ENCODE peak calls at places on chromosomes 11 and 22, in eight cellular contexts. J is upper lobe of right lung; T is IMR-90; X is CD4-positive, alpha-beta memory T cell; C is CD8-positive, alpha-beta memory T cell; Z is fibroblast of lung; D is CD8-positive, alpha-beta T cell; M is hepatocyte. Q is an unnamed sample.
A peak's percentile ranks its signal among the peaks of the same experiment; 100 is the strongest.

GRCh38 chr11:61332266-61332822 is 561 bp downstream of the DDB1 start:
- DNase-seq in J (no peak), T (peak; percentile 36), X (peak; percentile 50), C (no peak), Z (peak; percentile 28), D (peak; percentile 16), M (peak; percentile 32), Q (peak; percentile 29)

GRCh38 chr11:32140121-32140520 is 49.2 kb downstream of the RCN1 start:
- DNase-seq in J (no peak), T (no peak), X (no peak), C (no peak), Z (no peak), D (no peak), M (no peak), Q (no peak)

GRCh38 chr11:33734441-33735165 is 1.6 kb downstream of the CD59 start:
- DNase-seq in J (peak; percentile 68), T (no peak), X (no peak), C (no peak), Z (peak; percentile 75), D (no peak), M (peak; percentile 25), Q (peak; percentile 71)

GRCh38 chr11:125990244-125990643 is 44.4 kb downstream of the VSIG10L2 start:
- DNase-seq in J (no peak), T (peak; percentile 67), X (no peak), C (no peak), Z (peak; percentile 86), D (no peak), M (no peak), Q (peak; percentile 77)

GRCh38 chr11:17629113-17629512 is 82.1 kb downstream of the OTOG start:
- DNase-seq in J (no peak), T (no peak), X (no peak), C (no peak), Z (no peak), D (no peak), M (no peak), Q (no peak)

GRCh38 chr22:17097062-17097461 is 12.3 kb downstream of the IL17RA start:
- DNase-seq in J (peak; percentile 12), T (no peak), X (no peak), C (no peak), Z (no peak), D (no peak), M (no peak), Q (no peak)

GRCh38 chr22:17980638-17981051 is 43.7 kb downstream of the MICAL3 start:
- DNase-seq in J (peak; percentile 70), T (peak; percentile 48), X (peak; percentile 63), C (peak; percentile 17), Z (no peak), D (peak; percentile 56), M (peak; percentile 73), Q (peak; percentile 56)

GRCh38 chr11:119424276-119424675 is 1.3 kb upstream of the THY1 start:
- DNase-seq in J (no peak), T (no peak), X (no peak), C (no peak), Z (no peak), D (no peak), M (no peak), Q (no peak)

GRCh38 chr11:41983458-41983857 is 524.0 kb upstream of the LRRC4C start:
- DNase-seq in J (no peak), T (no peak), X (no peak), C (no peak), Z (peak; percentile 49), D (no peak), M (no peak), Q (no peak)

GRCh38 chr22:49255741-49256318 is 571.8 kb downstream of the BRD1 start:
- DNase-seq in J (no peak), T (no peak), X (no peak), C (no peak), Z (no peak), D (no peak), M (no peak), Q (no peak)

GRCh38 chr11:110470716-110471115 is 41.0 kb downstream of the FDX1 start:
- DNase-seq in J (no peak), T (peak; percentile 73), X (no peak), C (no peak), Z (peak; percentile 60), D (no peak), M (no peak), Q (no peak)

GRCh38 chr22:25880524-25880923 is 138.5 kb downstream of the MYO18B start:
- DNase-seq in J (no peak), T (no peak), X (no peak), C (no peak), Z (no peak), D (no peak), M (no peak), Q (no peak)

GRCh38 chr11:441043-441417 is 781 bp downstream of the ANO9 start:
- DNase-seq in J (no peak), T (no peak), X (no peak), C (no peak), Z (no peak), D (no peak), M (no peak), Q (no peak)

GRCh38 chr11:47464479-47464878 is 15.5 kb upstream of the RAPSN start:
- DNase-seq in J (peak; percentile 30), T (peak; percentile 42), X (no peak), C (no peak), Z (peak; percentile 57), D (no peak), M (no peak), Q (no peak)

GRCh38 chr22:19749876-19750275 is 10.7 kb upstream of the TBX1 start:
- DNase-seq in J (no peak), T (no peak), X (no peak), C (no peak), Z (no peak), D (no peak), M (no peak), Q (no peak)
- H3K4me3 ChIP-seq in J (no peak overlapping the region), T (no peak overlapping the region), X (no peak overlapping the region), C (no peak overlapping the region), Z (no peak overlapping the region), D (no peak overlapping the region), M (no peak overlapping the region), Q (no peak overlapping the region)

DNA sequence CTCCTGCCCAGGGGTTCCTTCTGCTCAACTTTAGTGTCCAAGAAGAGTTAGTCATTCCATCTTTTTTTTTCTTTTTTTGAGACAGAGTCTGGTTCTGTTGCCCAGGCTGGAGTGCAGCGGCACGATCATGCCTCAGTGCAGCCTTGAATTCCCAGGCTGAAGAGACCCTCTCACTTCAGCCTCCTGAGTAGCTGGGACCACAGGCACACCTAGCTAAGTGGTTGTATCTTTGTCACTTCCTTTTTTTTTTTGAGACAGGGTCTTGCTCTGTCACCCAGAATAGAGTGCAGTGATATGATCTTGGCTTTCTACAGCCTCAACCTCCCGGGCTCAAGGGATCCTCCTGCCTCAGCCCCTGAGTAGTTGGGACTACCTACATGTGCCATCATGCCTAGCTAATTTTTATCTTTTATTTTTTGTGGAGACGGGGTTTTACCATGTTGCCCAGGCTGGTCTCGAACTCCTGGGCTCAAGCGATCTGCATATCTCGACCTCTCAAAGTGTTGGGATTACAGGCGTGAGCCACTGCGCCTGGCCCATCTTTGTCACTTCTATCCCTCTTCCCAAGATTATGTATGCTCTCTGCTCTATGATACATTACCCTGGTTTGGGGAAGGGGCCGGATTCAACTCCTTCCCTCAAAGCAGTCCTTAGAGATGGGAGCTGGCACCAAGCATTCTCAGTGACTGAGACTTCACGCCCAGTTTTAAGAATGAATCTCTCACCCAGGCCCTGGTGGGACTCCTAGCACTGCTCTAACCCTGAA is 10.0 kb downstream of the SSH3 start:
- DNase-seq in J (no peak), T (no peak), X (no peak), C (no peak), Z (no peak), D (no peak), M (no peak), Q (no peak)
- H3K4me1 ChIP-seq in J (peaks cover 10% of the 10 kb centered on the region), T (peaks cover under 1% of the 10 kb centered on the region), X (peaks cover 48% of the 10 kb centered on the region), C (peaks cover 31% of the 10 kb centered on the region), Z (no peaks in the 10 kb centered on the region), D (peaks cover 26% of the 10 kb centered on the region), M (peaks cover 3% of the 10 kb centered on the region), Q (peaks cover under 1% of the 10 kb centered on the region)

GRCh38 chr11:2419638-2420501 is 19.3 kb downstream of the TSSC4 start:
- DNase-seq in J (peak; percentile 88), T (peak; percentile 72), X (no peak), C (peak; percentile 54), Z (peak; percentile 62), D (peak; percentile 63), M (peak; percentile 88), Q (peak; percentile 87)
- H3K27ac ChIP-seq in J (no peak overlapping the region), T (no peak overlapping the region), X (no peak overlapping the region), C (no peak overlapping the region), Z (no peak overlapping the region), D (no peak overlapping the region), M (no peak overlapping the region), Q (peak overlapping the region; percentile 3)

DNA sequence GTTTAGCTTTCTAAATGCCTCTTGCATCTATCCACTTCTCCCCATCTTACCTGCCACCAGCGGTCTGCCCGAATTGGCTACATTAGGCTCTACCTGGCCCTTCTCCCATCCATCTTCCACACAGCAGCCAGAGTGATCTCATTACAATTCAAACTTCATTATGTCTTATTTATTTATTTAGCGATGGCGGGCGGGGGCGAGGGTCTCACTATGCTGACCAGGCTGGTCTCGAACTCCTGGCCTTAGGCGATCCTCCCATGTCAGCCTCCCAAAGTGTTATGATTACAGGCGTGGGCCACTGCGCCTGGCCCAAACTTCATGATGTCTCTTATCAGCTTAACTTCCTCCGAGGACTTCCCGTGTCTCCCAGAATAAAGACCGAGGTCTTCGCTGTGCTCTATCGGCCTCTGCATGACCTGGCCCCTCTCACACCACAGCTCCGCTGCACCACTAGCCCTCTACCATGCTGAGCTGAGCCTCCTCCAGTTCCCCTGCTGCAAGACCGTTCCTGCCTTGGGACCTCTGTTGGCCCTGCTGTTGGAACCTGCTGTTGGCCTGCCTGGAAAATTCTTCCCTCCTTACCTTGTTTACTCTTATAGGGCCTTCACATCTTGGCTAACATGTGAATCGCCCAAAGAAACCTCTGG is 870 bp upstream of the CTTN start:
- DNase-seq in J (no peak), T (peak; percentile 30), X (no peak), C (no peak), Z (peak; percentile 20), D (no peak), M (peak; percentile 38), Q (peak; percentile 39)
- H3K4me3 ChIP-seq in J (peak overlapping the region; percentile 76), T (peak overlapping the region; percentile 81), X (peak overlapping the region; percentile 70), C (peak overlapping the region; percentile 71), Z (peak overlapping the region; percentile 91), D (peak overlapping the region; percentile 44), M (peak overlapping the region; percentile 100), Q (peak overlapping the region; percentile 96)

GRCh38 chr11:67396258-67396581 is 4.4 kb downstream of the RAD9A start:
- DNase-seq in J (no peak), T (no peak), X (no peak), C (no peak), Z (no peak), D (no peak), M (no peak), Q (no peak)
- H3K4me1 ChIP-seq in J (peaks cover 32% of the 10 kb centered on the region), T (peaks cover 13% of the 10 kb centered on the region), X (peaks cover 55% of the 10 kb centered on the region), C (peaks cover 52% of the 10 kb centered on the region), Z (peaks cover 6% of the 10 kb centered on the region), D (peaks cover 64% of the 10 kb centered on the region), M (peaks cover 9% of the 10 kb centered on the region), Q (peaks cover 5% of the 10 kb centered on the region)

GRCh38 chr11:12958984-12959383 is 50.1 kb upstream of the RASSF10 start:
- DNase-seq in J (no peak), T (no peak), X (no peak), C (no peak), Z (no peak), D (no peak), M (no peak), Q (no peak)
- H3K27ac ChIP-seq in J (no peak overlapping the region), T (no peak overlapping the region), X (no peak overlapping the region), C (no peak overlapping the region), Z (no peak overlapping the region), D (no peak overlapping the region), M (no peak overlapping the region), Q (no peak overlapping the region)